ENCODE peak calls at places on chromosome 5, in eight cellular contexts. Y is endothelial cell of umbilical vein, V is spleen, P is GM12891, T is esophagus muscularis mucosa, Q is H1, I is GM12892, O is IMR-90. N is an unnamed sample.
A peak's percentile ranks its signal among the peaks of the same experiment; 100 is the strongest.

GRCh38 chr5:83839256-83839655 is 118.6 kb upstream of the HAPLN1 start:
- DNase-seq in P (no peak), T (no peak), Y (no peak), Q (no peak), V (no peak), I (no peak), O (no peak), N (no peak)

GRCh38 chr5:122312670-122312988 is 592 bp downstream of the SNCAIP start:
- DNase-seq in Y (no peak), P (no peak), O (peak; percentile 40), V (peak; percentile 69), Q (no peak), T (no peak), I (no peak), N (peak; percentile 10)

GRCh38 chr5:134392301-134392700 is 19.4 kb downstream of the CDKN2AIPNL start:
- DNase-seq in P (no peak), Q (no peak), Y (no peak), T (no peak), V (no peak), I (no peak), O (peak; percentile 70), N (no peak)

GRCh38 chr5:126358525-126358924 is 64.7 kb upstream of the GRAMD2B start:
- DNase-seq in V (no peak), Q (no peak), T (no peak), I (no peak), Y (no peak), O (peak; percentile 49), P (no peak), N (no peak)

GRCh38 chr5:130893003-130893402 is 272.1 kb downstream of the HINT1 start:
- DNase-seq in V (no peak), Q (no peak), Y (no peak), I (no peak), T (no peak), O (no peak), P (no peak), N (no peak)

GRCh38 chr5:31767335-31768031 is 128.6 kb downstream of the PDZD2 start:
- DNase-seq in Q (no peak), Y (no peak), T (no peak), I (no peak), P (no peak), O (no peak), V (no peak), N (no peak)

GRCh38 chr5:114789773-114790402 is 379.8 kb downstream of the TRIM36 start:
- DNase-seq in V (no peak), Y (no peak), I (no peak), O (no peak), Q (no peak), T (no peak), P (no peak), N (no peak)

GRCh38 chr5:126460977-126461376 is 37.8 kb downstream of the GRAMD2B start:
- DNase-seq in Y (no peak), I (no peak), V (no peak), P (no peak), O (no peak), Q (no peak), T (no peak), N (no peak)

GRCh38 chr5:135013947-135014570 is 20.0 kb downstream of the PITX1 start:
- DNase-seq in V (peak; percentile 35), P (no peak), O (peak; percentile 58), T (no peak), Q (no peak), Y (no peak), I (no peak), N (no peak)

GRCh38 chr5:112467467-112467866 is 48.4 kb upstream of the EPB41L4A start:
- DNase-seq in Q (no peak), O (no peak), V (no peak), P (no peak), Y (no peak), I (no peak), T (no peak), N (no peak)

GRCh38 chr5:76457685-76458491 is 54.8 kb downstream of the IQGAP2 start:
- DNase-seq in P (no peak), Q (no peak), T (no peak), Y (no peak), V (no peak), O (no peak), I (no peak), N (no peak)

GRCh38 chr5:98296426-98296825 is 477.0 kb upstream of the RGMB start:
- DNase-seq in Y (no peak), V (no peak), P (no peak), T (no peak), O (peak; percentile 79), Q (no peak), I (no peak), N (no peak)

GRCh38 chr5:110968246-110969005 is 103.1 kb upstream of the TSLP start:
- DNase-seq in V (no peak), O (peak; percentile 60), Q (no peak), P (no peak), I (no peak), Y (no peak), T (no peak), N (no peak)

GRCh38 chr5:180589771-180590542 is 1.3 kb downstream of the SCGB3A1 start:
- DNase-seq in O (no peak), I (no peak), P (peak; percentile 6), Q (no peak), Y (no peak), T (no peak), V (peak; percentile 75), N (no peak)

GRCh38 chr5:61559722-61560121 is 227.7 kb downstream of the ZSWIM6 start:
- DNase-seq in T (no peak), I (no peak), V (no peak), O (no peak), Q (no peak), Y (no peak), P (no peak), N (no peak)
- TF ChIP-seq POLR2A in T (no peak), I (no peak), V (no peak), O (no peak), Q (no peak), Y (no peak), P (no peak), N (no peak)

GRCh38 chr5:179023528-179024189 is at the start of gene ZNF879:
- DNase-seq in I (no peak), Y (peak; percentile 96), O (peak; percentile 94), Q (peak; percentile 82), V (peak; percentile 97), T (peak; percentile 98), P (peak; percentile 19), N (no peak)
- TF ChIP-seq POLR2A in I (no peak), Y (no peak), O (no peak), Q (peak; percentile 67), V (peak; percentile 34), T (no peak), P (no peak), N (no peak)

GRCh38 chr5:72940082-72940481 is 15.8 kb upstream of the FCHO2 start:
- DNase-seq in Y (peak; percentile 37), V (no peak), P (no peak), I (no peak), O (no peak), T (no peak), Q (no peak), N (no peak)
- TF ChIP-seq POLR2A in Y (no peak), V (no peak), P (no peak), I (no peak), O (no peak), T (no peak), Q (no peak), N (no peak)

GRCh38 chr5:154937718-154938466 is at the start of gene GEMIN5:
- DNase-seq in P (peak; percentile 83), O (peak; percentile 78), I (peak; percentile 81), Q (peak; percentile 79), V (peak; percentile 97), Y (peak; percentile 88), T (peak; percentile 92), N (peak; percentile 75)
- TF ChIP-seq POLR2A in P (peak; percentile 57), O (no peak), I (peak; percentile 81), Q (peak; percentile 64), V (no peak), Y (no peak), T (no peak), N (peak; percentile 61)

DNA sequence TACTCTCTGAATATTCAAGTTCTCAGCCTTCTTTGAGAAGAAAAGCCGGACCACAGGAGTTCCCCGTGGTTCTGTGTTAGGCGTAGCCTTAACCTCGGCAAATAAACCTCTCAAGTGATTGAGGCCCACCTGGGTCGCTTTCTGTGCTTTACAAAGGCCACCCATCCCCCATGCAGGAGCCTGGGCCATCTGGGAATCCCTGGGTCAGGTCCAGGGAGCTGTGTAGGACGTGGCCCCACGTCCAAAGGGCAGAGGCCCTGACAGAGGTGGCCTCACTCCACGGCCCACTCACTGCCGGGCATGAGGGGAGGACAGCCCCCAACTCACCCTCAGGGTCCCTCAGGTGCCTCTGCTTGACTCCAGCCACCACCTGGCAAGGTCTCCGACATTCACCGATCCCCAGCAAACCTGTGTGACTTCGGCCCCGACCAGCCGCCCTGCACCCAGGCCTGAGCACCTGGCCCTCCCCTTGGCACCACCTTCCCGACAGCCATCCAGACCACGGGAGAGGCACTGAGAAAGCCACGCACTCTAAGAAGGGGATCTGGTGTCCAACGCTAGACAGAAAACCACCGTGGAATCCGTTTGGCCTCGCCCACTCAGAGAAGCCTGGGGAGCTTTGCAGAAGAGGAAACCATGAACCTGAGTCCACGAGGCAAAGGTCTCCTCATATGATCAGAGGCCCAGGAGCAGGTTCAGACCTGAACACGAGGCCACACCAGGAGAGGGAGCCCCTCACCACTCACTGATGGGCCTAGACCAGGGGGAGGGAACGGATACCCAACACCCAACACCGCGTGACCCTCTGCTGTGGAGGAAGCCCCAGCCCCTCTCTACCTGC is 4.5 kb downstream of the SLC12A7 start:
- DNase-seq in I (no peak), Y (no peak), O (no peak), T (no peak), P (no peak), V (no peak), Q (peak; percentile 10), N (no peak)
- TF ChIP-seq POLR2A in I (no peak), Y (no peak), O (no peak), T (no peak), P (no peak), V (no peak), Q (no peak), N (no peak)

GRCh38 chr5:86332851-86333250 is 284.9 kb upstream of the COX7C start:
- DNase-seq in P (no peak), V (no peak), T (no peak), Q (no peak), O (no peak), I (no peak), Y (no peak), N (no peak)

DNA sequence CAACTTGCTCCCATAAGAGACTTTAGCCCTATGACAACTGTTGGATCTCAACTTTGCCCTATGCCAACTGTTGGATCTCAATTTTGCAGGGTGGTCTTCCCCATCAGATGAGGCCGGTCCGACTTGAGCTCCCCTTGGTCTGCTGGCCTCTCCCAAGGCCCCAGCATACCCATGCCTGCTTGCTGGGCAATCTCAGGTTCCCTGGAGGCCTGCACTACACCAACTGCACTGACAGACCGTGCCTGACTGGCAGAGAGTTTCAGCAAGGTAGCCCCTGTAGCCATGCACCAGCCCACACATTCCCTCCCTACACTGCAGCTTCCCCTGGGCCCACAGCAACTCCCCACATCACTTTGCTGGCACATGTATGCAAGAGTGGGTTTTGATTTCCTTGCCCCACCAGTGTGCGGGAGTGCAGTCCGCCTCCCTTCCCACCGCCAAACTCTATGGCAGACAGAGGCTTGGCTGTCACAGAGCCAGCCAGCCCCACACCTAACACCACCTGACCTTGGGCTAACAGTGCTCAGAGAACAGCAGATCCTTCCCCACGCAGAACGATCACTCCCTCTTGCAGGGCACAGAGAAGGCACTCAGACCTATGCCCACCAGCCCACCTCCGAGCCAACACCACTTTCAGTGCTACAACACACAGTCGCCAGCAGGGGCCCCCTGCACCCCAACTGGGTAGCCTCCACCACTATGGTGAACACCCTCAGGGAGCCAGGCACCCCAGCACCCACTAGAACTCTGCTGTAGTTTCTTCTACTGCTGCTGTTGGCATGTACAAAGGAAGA is 279.9 kb upstream of the COX7C start:
- DNase-seq in P (no peak), O (no peak), V (peak; percentile 66), Q (no peak), T (no peak), Y (no peak), I (no peak), N (no peak)
- TF ChIP-seq POLR2A in P (no peak), O (no peak), V (no peak), Q (no peak), T (no peak), Y (no peak), I (no peak), N (no peak)